ENCODE peak calls at places on chromosomes 3 and 15, in six cellular contexts. H is psoas muscle; I is fibroblast of pulmonary artery; P is stimulated activated CD8-positive, alpha-beta memory T cell treated with anti-CD3 and anti-CD28 coated beads, Interleukin-4, amount 100 ng/mL, for 1 hour; O is activated T-helper 1 cell treated with Interleukin-2 at 50 U/mL for 16 hours; X is ACHN. G is an unnamed sample.
A peak's percentile ranks its signal among the peaks of the same experiment; 100 is the strongest.

GRCh38 chr3:33664195-33664594 is 53.9 kb downstream of the CLASP2 start:
- DNase-seq in H (no peak), I (peak; percentile 84), P (no peak), O (no peak), X (no peak), G (no peak)

GRCh38 chr3:184570035-184570434 is 8.4 kb downstream of the EPHB3 start:
- DNase-seq in H (no peak), I (no peak), P (no peak), O (no peak), X (no peak), G (no peak)

GRCh38 chr3:146969356-146969755 is 364.2 kb upstream of the PLSCR5 start:
- DNase-seq in H (no peak), I (peak; percentile 11), P (no peak), O (no peak), X (no peak), G (no peak)

GRCh38 chr15:76217029-76217866 is 94.0 kb downstream of the ETFA start:
- DNase-seq in H (no peak), I (peak; percentile 57), P (no peak), O (no peak), X (no peak), G (no peak)

GRCh38 chr3:189655617-189656016 is 24.4 kb downstream of the TP63 start:
- DNase-seq in H (no peak), I (no peak), P (no peak), O (no peak), X (no peak), G (no peak)

GRCh38 chr15:67319968-67320367 is 65.4 kb downstream of the IQCH start:
- DNase-seq in H (no peak), I (no peak), P (no peak), O (no peak), X (no peak), G (no peak)

GRCh38 chr15:51751687-51752683 is 588 bp downstream of the TMOD2 start:
- DNase-seq in H (peak; percentile 29), I (peak; percentile 45), P (no peak), O (no peak), X (no peak), G (no peak)

GRCh38 chr3:194837457-194838135 is 151.9 kb downstream of the FAM43A start:
- DNase-seq in H (no peak), I (no peak), P (no peak), O (no peak), X (no peak), G (no peak)

GRCh38 chr3:81925385-81925784 is 163.9 kb upstream of the GBE1 start:
- DNase-seq in H (no peak), I (no peak), P (no peak), O (no peak), X (no peak), G (no peak)

GRCh38 chr15:24394303-24394702 is 281.3 kb upstream of the NPAP1 start:
- DNase-seq in H (no peak), I (no peak), P (no peak), O (no peak), X (no peak), G (no peak)